ENCODE peak calls at places on chromosome X, in nine cellular contexts. D is GM12865; H is Peyer's patch; G is AG04449; B is CD8-positive, alpha-beta T cell; O is cardiac fibroblast; P is choroid plexus epithelial cell; J is K562; E is effector memory CD4-positive, alpha-beta T cell. M is an unnamed sample.

GRCh38 chrX:155056877-155057792 is 13.8 kb downstream of the CMC4 start:
- DNase-seq in D (peak), E (peak), P (peak), H (peak), B (peak), O (peak), J (peak), G (no peak), M (peak)

GRCh38 chrX:105191878-105192277 is 28.6 kb downstream of the TEX13A start:
- DNase-seq in H (no peak), G (no peak), P (peak), E (no peak), B (no peak), J (no peak), D (peak), O (peak), M (no peak)

GRCh38 chrX:136625246-136625645 is 22.7 kb upstream of the CD40LG start:
- DNase-seq in G (no peak), P (no peak), H (no peak), E (no peak), J (no peak), O (no peak), D (no peak), B (no peak), M (no peak)

GRCh38 chrX:131262200-131262599 is 26.9 kb downstream of the IGSF1 start:
- DNase-seq in O (no peak), G (no peak), J (no peak), H (no peak), B (no peak), D (no peak), E (no peak), P (no peak), M (no peak)

GRCh38 chrX:26999634-27000033 is 463.5 kb downstream of the PPP4R3C start:
- DNase-seq in P (no peak), B (no peak), D (no peak), O (no peak), J (no peak), H (no peak), E (no peak), G (no peak), M (no peak)

GRCh38 chrX:54920610-54921426 is at the start of gene TRO:
- DNase-seq in O (peak), B (no peak), H (no peak), J (no peak), E (no peak), G (no peak), P (peak), D (no peak), M (no peak)

GRCh38 chrX:146863566-146863965 is 49.0 kb upstream of the CXorf51A start:
- DNase-seq in P (no peak), G (no peak), D (no peak), O (no peak), B (no peak), E (no peak), H (no peak), J (no peak), M (no peak)

GRCh38 chrX:103248553-103248952 is 6.4 kb downstream of the TCEAL8 start:
- DNase-seq in P (peak), B (no peak), E (no peak), H (no peak), D (peak), G (no peak), J (peak), O (peak), M (peak)

GRCh38 chrX:68443155-68443868 is 10.0 kb upstream of the OPHN1 start:
- DNase-seq in H (no peak), O (no peak), G (no peak), E (no peak), J (no peak), B (no peak), D (peak), P (peak), M (peak)

GRCh38 chrX:18899796-18900380 is 84.0 kb downstream of the PHKA2 start:
- DNase-seq in E (no peak), O (peak), J (no peak), P (peak), G (no peak), B (no peak), H (no peak), D (peak), M (no peak)

GRCh38 chrX:136525738-136526606 is 6.0 kb upstream of the VGLL1 start:
- DNase-seq in E (no peak), J (no peak), B (no peak), P (peak), O (peak), H (no peak), D (no peak), G (peak), M (peak)

GRCh38 chrX:78527263-78527662 is 131.9 kb downstream of the RTL3 start:
- DNase-seq in J (no peak), O (no peak), G (no peak), E (no peak), B (no peak), D (no peak), P (no peak), H (no peak), M (peak)

GRCh38 chrX:17621566-17622270 is 115.6 kb upstream of the SCML1 start:
- DNase-seq in P (no peak), O (no peak), B (no peak), E (no peak), G (no peak), H (no peak), D (no peak), J (no peak), M (no peak)

DNA sequence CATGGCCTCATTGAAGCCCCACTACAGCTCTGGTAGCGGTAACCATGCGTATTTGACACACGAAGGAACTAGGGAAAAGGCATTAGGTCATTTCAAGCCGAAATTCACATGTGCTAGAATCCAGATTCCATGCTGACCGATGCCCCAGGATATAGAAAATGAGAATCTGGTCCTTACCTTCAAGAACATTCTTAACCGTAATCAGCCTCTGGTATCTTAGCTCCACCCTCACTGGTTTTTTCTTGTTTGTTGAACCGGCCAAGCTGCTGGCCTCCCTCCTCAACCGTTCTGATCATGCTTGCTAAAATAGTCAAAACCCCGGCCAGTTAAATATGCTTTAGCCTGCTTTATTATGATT is 875 bp downstream of the HPRT1 start:
- DNase-seq in B (no peak), G (no peak), O (peak), J (no peak), P (peak), D (peak), H (no peak), E (no peak), M (peak)
- H3K4me3 ChIP-seq in B (peak), G (peak), O (peak), J (peak), P (peak), D (peak), H (peak), E (peak), M (peak)

DNA sequence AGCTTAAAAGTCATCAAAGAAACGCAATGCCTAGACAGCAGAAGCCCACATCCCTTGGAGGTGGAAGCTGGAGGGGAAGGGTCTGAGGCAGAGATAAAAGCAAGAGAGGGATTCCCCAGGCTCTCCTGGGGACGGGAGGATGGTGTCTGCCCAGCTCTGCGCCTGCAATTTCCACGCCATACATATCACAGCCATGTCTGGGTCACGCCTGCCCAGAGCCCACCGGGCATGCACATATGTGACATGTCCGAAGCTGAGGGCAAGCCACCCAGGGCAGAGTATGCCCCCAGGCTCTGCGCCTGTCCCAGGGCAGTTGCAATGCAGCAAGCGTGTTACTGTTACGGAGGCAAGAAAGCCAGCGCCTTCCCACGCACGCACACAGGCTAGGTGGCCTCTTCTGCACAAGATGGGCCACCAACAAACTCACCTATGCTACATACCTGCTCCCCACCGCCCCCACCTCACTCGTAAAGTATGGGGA is 1.2 kb downstream of the FGF13 start:
- DNase-seq in H (no peak), G (no peak), J (no peak), P (no peak), D (no peak), E (no peak), O (no peak), B (no peak), M (no peak)
- H3K4me3 ChIP-seq in H (no peak), G (no peak), J (no peak), P (no peak), D (no peak), E (no peak), O (no peak), B (no peak), M (peak)

GRCh38 chrX:153474266-153474665 is 3.9 kb upstream of the HAUS7 start:
- DNase-seq in E (no peak), O (no peak), P (no peak), J (no peak), H (no peak), B (no peak), G (no peak), D (no peak), M (no peak)

GRCh38 chrX:153475751-153476281 is 5.4 kb upstream of the HAUS7 start:
- DNase-seq in E (no peak), B (no peak), O (no peak), D (no peak), P (no peak), H (no peak), G (no peak), J (no peak), M (no peak)

GRCh38 chrX:153476628-153477027 is 6.3 kb upstream of the HAUS7 start:
- DNase-seq in D (no peak), H (no peak), P (no peak), O (peak), B (no peak), G (no peak), E (no peak), J (no peak), M (no peak)

GRCh38 chrX:153473126-153473525 is 2.8 kb upstream of the HAUS7 start:
- DNase-seq in J (no peak), P (no peak), E (no peak), H (no peak), O (no peak), G (no peak), B (no peak), D (no peak), M (no peak)

GRCh38 chrX:153474718-153475117 is 4.3 kb upstream of the HAUS7 start:
- DNase-seq in G (no peak), H (peak), J (peak), E (peak), B (peak), O (peak), P (peak), D (no peak), M (peak)
- H3K4me3 ChIP-seq in G (no peak), H (peak), J (no peak), E (peak), B (no peak), O (no peak), P (peak), D (no peak), M (no peak)

GRCh38 chrX:3659761-3660160 is 53.7 kb downstream of the PRKX start:
- DNase-seq in H (no peak), P (peak), B (no peak), E (no peak), G (no peak), D (no peak), O (peak), J (no peak), M (peak)
- H3K4me3 ChIP-seq in H (no peak), P (no peak), B (no peak), E (no peak), G (no peak), D (no peak), O (no peak), J (no peak), M (no peak)

GRCh38 chrX:109890300-109890699 is 112.6 kb upstream of the TMEM164 start:
- DNase-seq in G (no peak), D (no peak), P (no peak), B (no peak), J (no peak), O (no peak), E (no peak), H (no peak), M (no peak)

GRCh38 chrX:109889289-109890006 is 113.5 kb upstream of the TMEM164 start:
- DNase-seq in B (no peak), J (no peak), E (no peak), D (peak), G (no peak), H (no peak), P (peak), O (peak), M (peak)

GRCh38 chrX:109886122-109886761 is 116.7 kb upstream of the TMEM164 start:
- DNase-seq in J (peak), H (no peak), O (peak), P (peak), D (peak), G (no peak), B (peak), E (no peak), M (peak)

GRCh38 chrX:109890910-109891502 is 111.9 kb upstream of the TMEM164 start:
- DNase-seq in E (peak), O (peak), H (peak), P (peak), D (peak), B (peak), J (peak), G (no peak), M (peak)
- H3K4me3 ChIP-seq in E (no peak), O (no peak), H (no peak), P (no peak), D (no peak), B (no peak), J (no peak), G (no peak), M (no peak)

GRCh38 chrX:12843061-12843667 is 23.7 kb upstream of the TLR7 start:
- DNase-seq in E (no peak), H (no peak), B (no peak), O (no peak), D (peak), J (no peak), P (no peak), G (no peak), M (no peak)

GRCh38 chrX:12844319-12844718 is 22.6 kb upstream of the TLR7 start:
- DNase-seq in O (no peak), P (no peak), D (peak), J (no peak), B (no peak), E (no peak), H (no peak), G (no peak), M (no peak)

DNA sequence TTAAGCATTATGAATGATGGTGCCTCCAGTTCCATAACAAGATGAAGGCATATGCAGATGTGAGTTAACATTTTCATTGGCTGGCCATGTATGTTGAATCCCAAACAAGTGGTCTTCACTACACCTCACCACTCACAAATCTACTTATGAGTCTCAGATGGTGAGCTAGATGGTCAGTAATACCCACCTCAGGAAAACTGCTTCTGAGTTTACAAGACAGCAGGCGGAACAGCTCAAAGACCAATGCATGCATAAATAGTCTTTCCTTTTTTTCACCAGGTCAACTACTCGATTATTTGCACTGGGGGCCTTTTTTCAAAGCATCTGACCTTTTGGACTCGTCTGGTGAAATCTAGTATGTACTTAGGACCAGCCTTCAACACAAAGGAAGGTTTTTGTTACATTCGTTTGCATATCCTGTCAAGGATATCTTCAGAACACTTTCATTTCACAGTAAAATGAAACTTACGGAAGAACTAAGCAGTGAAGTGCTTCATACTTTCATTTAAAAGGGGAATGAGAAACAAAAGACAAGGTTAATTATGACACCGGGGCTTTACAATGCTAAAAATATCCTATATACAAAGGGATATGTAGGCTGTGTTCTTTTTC is 23.1 kb upstream of the TLR7 start:
- DNase-seq in O (no peak), G (no peak), E (no peak), J (no peak), B (no peak), H (no peak), P (no peak), D (peak), M (no peak)
- H3K4me3 ChIP-seq in O (no peak), G (no peak), E (peak), J (no peak), B (no peak), H (no peak), P (no peak), D (peak), M (no peak)

GRCh38 chrX:72604112-72604511 is 31.5 kb upstream of the HDAC8 start:
- DNase-seq in D (no peak), B (no peak), P (no peak), O (no peak), G (no peak), E (no peak), J (no peak), H (no peak), M (no peak)
- H3K4me3 ChIP-seq in D (no peak), B (no peak), P (no peak), O (no peak), G (no peak), E (no peak), J (no peak), H (no peak), M (no peak)

DNA sequence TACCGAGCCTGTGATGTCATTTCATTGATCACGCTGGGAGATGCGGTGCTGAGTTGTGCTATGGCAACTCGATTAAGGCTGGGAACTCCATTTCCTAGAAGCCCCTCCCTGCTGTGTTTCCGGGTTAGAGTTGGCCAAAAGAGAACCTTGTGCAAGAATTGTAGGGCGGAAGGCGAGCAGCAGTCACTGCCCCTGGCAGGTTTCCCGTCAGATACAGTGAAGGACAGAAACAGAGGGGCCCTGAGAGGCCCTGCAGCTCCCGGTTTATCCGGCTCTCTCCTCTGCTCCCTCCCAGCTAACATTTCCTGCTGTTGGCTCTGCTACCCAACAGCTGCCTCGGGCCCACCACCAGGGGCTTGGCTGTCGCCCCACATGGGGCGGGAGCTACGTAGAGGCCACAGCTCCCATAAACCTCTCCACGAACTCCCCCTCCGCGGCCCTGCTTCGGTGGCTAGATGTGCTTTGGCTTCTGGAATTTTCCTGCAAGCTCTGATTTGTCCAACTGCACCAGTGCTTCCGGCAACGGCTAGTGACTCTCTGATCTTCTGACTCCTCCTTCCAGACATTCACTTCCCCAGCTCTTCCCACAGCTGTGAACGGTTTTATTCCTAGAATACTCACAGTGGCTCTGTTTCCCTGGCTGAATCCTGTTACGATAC is 74.9 kb upstream of the USP9X start:
- DNase-seq in O (peak), B (peak), G (peak), E (peak), P (peak), D (peak), J (peak), H (peak), M (peak)
- H3K4me3 ChIP-seq in O (peak), B (peak), G (peak), E (peak), P (peak), D (no peak), J (peak), H (peak), M (peak)

DNA sequence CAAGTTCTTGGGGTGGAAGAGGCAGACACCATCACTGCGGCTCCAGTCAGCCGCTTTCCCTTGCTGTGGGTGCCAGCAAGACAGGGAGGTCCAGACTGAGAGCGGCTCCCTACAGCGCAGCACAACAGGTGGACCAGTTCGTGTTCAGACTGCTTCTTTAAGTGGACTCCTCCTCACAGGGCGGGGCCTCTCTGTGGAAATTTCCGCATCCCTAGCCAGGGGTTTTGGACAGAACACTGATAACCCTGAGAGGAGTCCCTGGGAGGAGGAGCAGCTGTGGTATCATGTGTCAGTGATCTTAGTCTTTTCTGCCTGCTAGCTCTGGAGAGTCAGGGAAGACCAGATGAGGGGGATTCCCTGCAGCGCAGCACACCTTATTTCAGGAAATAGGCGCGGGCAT is 48.5 kb downstream of the MAGEC2 start:
- DNase-seq in J (no peak), P (no peak), G (no peak), H (no peak), E (no peak), O (no peak), B (no peak), D (no peak), M (no peak)
- H3K4me3 ChIP-seq in J (no peak), P (no peak), G (no peak), H (no peak), E (no peak), O (no peak), B (no peak), D (no peak), M (no peak)

M was measured in AG10803.